ENCODE peak calls at places on chromosome 17, in six cellular contexts. One of them, this sample, is unnamed.
A peak's percentile ranks its signal among the peaks of the same experiment; 100 is the strongest.

GRCh38 chr17:16649585-16649984 is 4.1 kb downstream of the ZNF624 start:
- DNase-seq in NCI-H446: no peak
- DNase-seq in substantia nigra: no peak
- DNase-seq in GM10248: no peak
- DNase-seq in T-cell: no peak
- DNase-seq in left cardiac atrium: no peak
- DNase-seq in this sample: no peak

GRCh38 chr17:37570527-37571093 is 38.6 kb downstream of the SYNRG start:
- DNase-seq in NCI-H446: peak; percentile 20
- DNase-seq in substantia nigra: no peak
- DNase-seq in GM10248: peak; percentile 26
- DNase-seq in T-cell: peak; percentile 4
- DNase-seq in left cardiac atrium: peak; percentile 36
- DNase-seq in this sample: no peak

GRCh38 chr17:10729334-10730193 is at the start of gene TMEM220:
- DNase-seq in NCI-H446: no peak
- DNase-seq in substantia nigra: peak; percentile 43
- DNase-seq in GM10248: peak; percentile 60
- DNase-seq in T-cell: peak; percentile 22
- DNase-seq in left cardiac atrium: peak; percentile 87
- DNase-seq in this sample: peak; percentile 47

GRCh38 chr17:859461-860195 is 77.5 kb downstream of the MRM3 start:
- DNase-seq in NCI-H446: no peak
- DNase-seq in substantia nigra: no peak
- DNase-seq in GM10248: no peak
- DNase-seq in T-cell: no peak
- DNase-seq in left cardiac atrium: no peak
- DNase-seq in this sample: no peak

GRCh38 chr17:10192963-10193362 is 5.4 kb downstream of the GAS7 start:
- DNase-seq in NCI-H446: no peak
- DNase-seq in substantia nigra: no peak
- DNase-seq in GM10248: no peak
- DNase-seq in T-cell: no peak
- DNase-seq in left cardiac atrium: no peak
- DNase-seq in this sample: no peak

GRCh38 chr17:13417551-13417950 is 184.2 kb downstream of the HS3ST3A1 start:
- DNase-seq in NCI-H446: no peak
- DNase-seq in substantia nigra: no peak
- DNase-seq in GM10248: no peak
- DNase-seq in T-cell: no peak
- DNase-seq in left cardiac atrium: no peak
- DNase-seq in this sample: no peak

GRCh38 chr17:3722716-3723115 is 987 bp upstream of the HASPIN start:
- DNase-seq in NCI-H446: no peak
- DNase-seq in substantia nigra: no peak
- DNase-seq in GM10248: no peak
- DNase-seq in T-cell: no peak
- DNase-seq in left cardiac atrium: no peak
- DNase-seq in this sample: no peak

GRCh38 chr17:28819582-28819981 is 23.0 kb downstream of the FAM222B start:
- DNase-seq in NCI-H446: no peak
- DNase-seq in substantia nigra: no peak
- DNase-seq in GM10248: no peak
- DNase-seq in T-cell: no peak
- DNase-seq in left cardiac atrium: no peak
- DNase-seq in this sample: no peak

GRCh38 chr17:17780941-17781590 is 55.7 kb downstream of the SREBF1 start:
- DNase-seq in NCI-H446: no peak
- DNase-seq in substantia nigra: peak; percentile 35
- DNase-seq in GM10248: no peak
- DNase-seq in T-cell: no peak
- DNase-seq in left cardiac atrium: no peak
- DNase-seq in this sample: no peak

GRCh38 chr17:41581366-41582060 is 5.2 kb downstream of the KRT14 start:
- DNase-seq in NCI-H446: no peak
- DNase-seq in substantia nigra: no peak
- DNase-seq in GM10248: no peak
- DNase-seq in T-cell: no peak
- DNase-seq in left cardiac atrium: no peak
- DNase-seq in this sample: no peak

GRCh38 chr17:11039342-11039741 is 201.5 kb upstream of the PIRT start:
- DNase-seq in NCI-H446: no peak
- DNase-seq in substantia nigra: no peak
- DNase-seq in GM10248: no peak
- DNase-seq in T-cell: no peak
- DNase-seq in left cardiac atrium: no peak
- DNase-seq in this sample: no peak

GRCh38 chr17:16997514-16998429 is 25.9 kb upstream of the TNFRSF13B start:
- DNase-seq in NCI-H446: no peak
- DNase-seq in substantia nigra: no peak
- DNase-seq in GM10248: no peak
- DNase-seq in T-cell: peak; percentile 76
- DNase-seq in left cardiac atrium: no peak
- DNase-seq in this sample: no peak

GRCh38 chr17:71486171-71486740 is 634.6 kb upstream of the SOX9 start:
- DNase-seq in NCI-H446: no peak
- DNase-seq in substantia nigra: no peak
- DNase-seq in GM10248: no peak
- DNase-seq in T-cell: no peak
- DNase-seq in left cardiac atrium: no peak
- DNase-seq in this sample: no peak

GRCh38 chr17:20278805-20279204 is 188.5 kb downstream of the LGALS9B start:
- DNase-seq in NCI-H446: no peak
- DNase-seq in substantia nigra: no peak
- DNase-seq in GM10248: no peak
- DNase-seq in T-cell: no peak
- DNase-seq in left cardiac atrium: no peak
- DNase-seq in this sample: no peak

GRCh38 chr17:79043931-79044320 is 20.0 kb downstream of the C1QTNF1 start:
- DNase-seq in NCI-H446: no peak
- DNase-seq in substantia nigra: no peak
- DNase-seq in GM10248: no peak
- DNase-seq in T-cell: no peak
- DNase-seq in left cardiac atrium: no peak
- DNase-seq in this sample: no peak

GRCh38 chr17:38777641-38778250 is 21.6 kb downstream of the PIP4K2B start:
- DNase-seq in NCI-H446: no peak
- DNase-seq in substantia nigra: no peak
- DNase-seq in GM10248: no peak
- DNase-seq in T-cell: no peak
- DNase-seq in left cardiac atrium: no peak
- DNase-seq in this sample: no peak

GRCh38 chr17:21376835-21377690 is 906 bp downstream of the KCNJ12 start:
- DNase-seq in NCI-H446: no peak
- DNase-seq in substantia nigra: no peak
- DNase-seq in GM10248: no peak
- DNase-seq in T-cell: no peak
- DNase-seq in left cardiac atrium: peak; percentile 46
- DNase-seq in this sample: no peak

GRCh38 chr17:63680700-63681099 is 19.2 kb downstream of the LIMD2 start:
- DNase-seq in NCI-H446: no peak
- DNase-seq in substantia nigra: no peak
- DNase-seq in GM10248: no peak
- DNase-seq in T-cell: no peak
- DNase-seq in left cardiac atrium: no peak
- DNase-seq in this sample: no peak